ENCODE peak calls at places on chromosome 1, in six cellular contexts. A is ovary; D is NCI-H774; U is Jurkat, Clone E6-1; Z is tibial artery; S is germinal center. Y is an unnamed sample.

GRCh38 chr1:27397106-27397505 is 4.7 kb downstream of the GPR3 start:
- DNase-seq in A (no peak), D (no peak), U (no peak), Z (no peak), S (no peak), Y (no peak)

GRCh38 chr1:92476071-92476607 is 10.6 kb downstream of the GFI1 start:
- DNase-seq in A (no peak), D (no peak), U (peak), Z (no peak), S (no peak), Y (no peak)

GRCh38 chr1:91829293-91830153 is 56.4 kb downstream of the TGFBR3 start:
- DNase-seq in A (no peak), D (no peak), U (no peak), Z (no peak), S (no peak), Y (no peak)

GRCh38 chr1:230312676-230313075 is 113.5 kb downstream of the PGBD5 start:
- DNase-seq in A (no peak), D (no peak), U (no peak), Z (no peak), S (no peak), Y (no peak)

GRCh38 chr1:154776339-154776605 is 93.8 kb downstream of the KCNN3 start:
- DNase-seq in A (no peak), D (no peak), U (no peak), Z (no peak), S (no peak), Y (no peak)

GRCh38 chr1:31617917-31618746 is 643 bp downstream of the HCRTR1 start:
- DNase-seq in A (peak), D (peak), U (no peak), Z (no peak), S (peak), Y (no peak)

GRCh38 chr1:95742591-95743089 is 508.6 kb downstream of the RWDD3 start:
- DNase-seq in A (no peak), D (no peak), U (no peak), Z (no peak), S (no peak), Y (peak)

GRCh38 chr1:226737819-226738420 is 1.2 kb downstream of the ITPKB start:
- DNase-seq in A (peak), D (peak), U (no peak), Z (peak), S (no peak), Y (peak)

GRCh38 chr1:6000444-6001288 is 8.4 kb upstream of the NPHP4 start:
- DNase-seq in A (no peak), D (no peak), U (no peak), Z (peak), S (no peak), Y (no peak)

GRCh38 chr1:232596666-232597303 is 33.1 kb downstream of the SIPA1L2 start:
- DNase-seq in A (no peak), D (no peak), U (no peak), Z (no peak), S (no peak), Y (no peak)

GRCh38 chr1:159753386-159753785 is 27.4 kb upstream of the DUSP23 start:
- DNase-seq in A (no peak), D (no peak), U (no peak), Z (no peak), S (no peak), Y (no peak)

GRCh38 chr1:248926401-248927182 is 20.6 kb downstream of the PGBD2 start:
- DNase-seq in A (no peak), D (no peak), U (no peak), Z (no peak), S (no peak), Y (no peak)

GRCh38 chr1:5526385-5526750 is 465.9 kb downstream of the NPHP4 start:
- DNase-seq in A (no peak), D (no peak), U (no peak), Z (no peak), S (no peak), Y (no peak)

GRCh38 chr1:70112838-70113237 is 92.5 kb downstream of the LRRC40 start:
- DNase-seq in A (no peak), D (no peak), U (no peak), Z (no peak), S (no peak), Y (no peak)

GRCh38 chr1:243483084-243483845 is 227.4 kb downstream of the SDCCAG8 start:
- DNase-seq in A (peak), D (no peak), U (no peak), Z (no peak), S (peak), Y (no peak)

GRCh38 chr1:47449702-47450552 is 12.1 kb downstream of the FOXD2 start:
- DNase-seq in A (no peak), D (no peak), U (no peak), Z (no peak), S (no peak), Y (no peak)

GRCh38 chr1:63534406-63534805 is 11.1 kb downstream of the EFCAB7 start:
- DNase-seq in A (no peak), D (no peak), U (no peak), Z (no peak), S (no peak), Y (no peak)

GRCh38 chr1:4678318-4678717 is 23.9 kb downstream of the AJAP1 start:
- DNase-seq in A (no peak), D (no peak), U (no peak), Z (no peak), S (no peak), Y (no peak)

GRCh38 chr1:231601775-231602674 is 24.6 kb upstream of the DISC1 start:
- DNase-seq in A (no peak), D (no peak), U (no peak), Z (no peak), S (no peak), Y (no peak)

GRCh38 chr1:229410692-229411433 is 23.0 kb downstream of the ACTA1 start:
- DNase-seq in A (peak), D (peak), U (peak), Z (peak), S (no peak), Y (peak)

Y was measured in Caki2.